ENCODE peak calls at places on chromosomes 6 and 20, in six cellular contexts. One of them, this sample, is unnamed.

GRCh38 chr6:166502453-166502852 is 84.0 kb downstream of the RAMACL start:
- DNase-seq in IMR-90: no peak
- DNase-seq in H1: no peak
- DNase-seq in mesendoderm: no peak
- DNase-seq in mesenchymal stem cell: no peak
- DNase-seq in trophoblast cell: no peak
- DNase-seq in this sample: no peak

GRCh38 chr6:79650943-79651342 is 19.8 kb downstream of the SH3BGRL2 start:
- DNase-seq in IMR-90: no peak
- DNase-seq in H1: no peak
- DNase-seq in mesendoderm: no peak
- DNase-seq in mesenchymal stem cell: no peak
- DNase-seq in trophoblast cell: no peak
- DNase-seq in this sample: no peak

GRCh38 chr6:21942910-21943309 is 349.4 kb downstream of the SOX4 start:
- DNase-seq in IMR-90: no peak
- DNase-seq in H1: no peak
- DNase-seq in mesendoderm: no peak
- DNase-seq in mesenchymal stem cell: peak
- DNase-seq in trophoblast cell: no peak
- DNase-seq in this sample: no peak

GRCh38 chr6:84768442-84769174 is 4.2 kb upstream of the TBX18 start:
- DNase-seq in IMR-90: no peak
- DNase-seq in H1: no peak
- DNase-seq in mesendoderm: peak
- DNase-seq in mesenchymal stem cell: peak
- DNase-seq in trophoblast cell: no peak
- DNase-seq in this sample: peak

GRCh38 chr6:56348578-56348977 is 101.2 kb upstream of the COL21A1 start:
- DNase-seq in IMR-90: no peak
- DNase-seq in H1: no peak
- DNase-seq in mesendoderm: no peak
- DNase-seq in mesenchymal stem cell: no peak
- DNase-seq in trophoblast cell: no peak
- DNase-seq in this sample: no peak

GRCh38 chr6:56914791-56915658 is 39.9 kb upstream of the BEND6 start:
- DNase-seq in IMR-90: no peak
- DNase-seq in H1: no peak
- DNase-seq in mesendoderm: no peak
- DNase-seq in mesenchymal stem cell: no peak
- DNase-seq in trophoblast cell: peak
- DNase-seq in this sample: no peak

GRCh38 chr6:11278207-11278559 is 45.7 kb upstream of the NEDD9 start:
- DNase-seq in IMR-90: no peak
- DNase-seq in H1: no peak
- DNase-seq in mesendoderm: no peak
- DNase-seq in mesenchymal stem cell: peak
- DNase-seq in trophoblast cell: no peak
- DNase-seq in this sample: no peak

GRCh38 chr6:139587469-139587868 is 213.0 kb upstream of the CITED2 start:
- DNase-seq in IMR-90: peak
- DNase-seq in H1: no peak
- DNase-seq in mesendoderm: peak
- DNase-seq in mesenchymal stem cell: peak
- DNase-seq in trophoblast cell: no peak
- DNase-seq in this sample: no peak

GRCh38 chr6:143621876-143622605 is 55.7 kb upstream of the PHACTR2 start:
- DNase-seq in IMR-90: peak
- DNase-seq in H1: no peak
- DNase-seq in mesendoderm: no peak
- DNase-seq in mesenchymal stem cell: no peak
- DNase-seq in trophoblast cell: no peak
- DNase-seq in this sample: no peak

GRCh38 chr6:15330174-15330934 is 84.5 kb downstream of the JARID2 start:
- DNase-seq in IMR-90: peak
- DNase-seq in H1: no peak
- DNase-seq in mesendoderm: no peak
- DNase-seq in mesenchymal stem cell: no peak
- DNase-seq in trophoblast cell: no peak
- DNase-seq in this sample: no peak

GRCh38 chr6:112618796-112619195 is 271.7 kb downstream of the RFPL4B start:
- DNase-seq in IMR-90: no peak
- DNase-seq in H1: no peak
- DNase-seq in mesendoderm: peak
- DNase-seq in mesenchymal stem cell: no peak
- DNase-seq in trophoblast cell: peak
- DNase-seq in this sample: peak

GRCh38 chr6:123744840-123745239 is 58.8 kb upstream of the NKAIN2 start:
- DNase-seq in IMR-90: no peak
- DNase-seq in H1: no peak
- DNase-seq in mesendoderm: no peak
- DNase-seq in mesenchymal stem cell: no peak
- DNase-seq in trophoblast cell: no peak
- DNase-seq in this sample: no peak

GRCh38 chr20:17969884-17970409 is 1.1 kb downstream of the MGME1 start:
- DNase-seq in IMR-90: peak
- DNase-seq in H1: no peak
- DNase-seq in mesendoderm: peak
- DNase-seq in mesenchymal stem cell: no peak
- DNase-seq in trophoblast cell: no peak
- DNase-seq in this sample: no peak

GRCh38 chr20:17968366-17969275 is at the start of the genes MGME1 and SNX5:
- DNase-seq in IMR-90: peak
- DNase-seq in H1: peak
- DNase-seq in mesendoderm: peak
- DNase-seq in mesenchymal stem cell: peak
- DNase-seq in trophoblast cell: peak
- DNase-seq in this sample: peak

GRCh38 chr20:17967595-17968365 is 814 bp downstream of the SNX5 start:
- DNase-seq in IMR-90: peak
- DNase-seq in H1: no peak
- DNase-seq in mesendoderm: peak
- DNase-seq in mesenchymal stem cell: peak
- DNase-seq in trophoblast cell: no peak
- DNase-seq in this sample: no peak

GRCh38 chr20:17971571-17972013 is 2.8 kb downstream of the MGME1 start:
- DNase-seq in IMR-90: peak
- DNase-seq in H1: no peak
- DNase-seq in mesendoderm: peak
- DNase-seq in mesenchymal stem cell: peak
- DNase-seq in trophoblast cell: no peak
- DNase-seq in this sample: no peak

GRCh38 chr20:17969276-17969883 is 562 bp downstream of the MGME1 start:
- DNase-seq in IMR-90: no peak
- DNase-seq in H1: no peak
- DNase-seq in mesendoderm: peak
- DNase-seq in mesenchymal stem cell: peak
- DNase-seq in trophoblast cell: peak
- DNase-seq in this sample: no peak
- H2BK5ac ChIP-seq in IMR-90: peak
- H2BK5ac ChIP-seq in H1: peak
- H2BK5ac ChIP-seq in mesendoderm: peak
- H2BK5ac ChIP-seq in mesenchymal stem cell: peak
- H2BK5ac ChIP-seq in trophoblast cell: peak
- H2BK5ac ChIP-seq in this sample: peak

GRCh38 chr20:62908971-62909791 is 17.1 kb downstream of the DIDO1 start:
- DNase-seq in IMR-90: no peak
- DNase-seq in H1: no peak
- DNase-seq in mesendoderm: no peak
- DNase-seq in mesenchymal stem cell: no peak
- DNase-seq in trophoblast cell: no peak
- DNase-seq in this sample: no peak

GRCh38 chr20:62911701-62912280 is 14.5 kb downstream of the DIDO1 start:
- DNase-seq in IMR-90: no peak
- DNase-seq in H1: no peak
- DNase-seq in mesendoderm: no peak
- DNase-seq in mesenchymal stem cell: no peak
- DNase-seq in trophoblast cell: no peak
- DNase-seq in this sample: no peak

GRCh38 chr20:62910777-62911497 is 15.4 kb downstream of the DIDO1 start:
- DNase-seq in IMR-90: no peak
- DNase-seq in H1: no peak
- DNase-seq in mesendoderm: no peak
- DNase-seq in mesenchymal stem cell: no peak
- DNase-seq in trophoblast cell: no peak
- DNase-seq in this sample: no peak

GRCh38 chr20:62907377-62908317 is 18.7 kb downstream of the DIDO1 start:
- DNase-seq in IMR-90: peak
- DNase-seq in H1: no peak
- DNase-seq in mesendoderm: peak
- DNase-seq in mesenchymal stem cell: no peak
- DNase-seq in trophoblast cell: no peak
- DNase-seq in this sample: no peak

DNA sequence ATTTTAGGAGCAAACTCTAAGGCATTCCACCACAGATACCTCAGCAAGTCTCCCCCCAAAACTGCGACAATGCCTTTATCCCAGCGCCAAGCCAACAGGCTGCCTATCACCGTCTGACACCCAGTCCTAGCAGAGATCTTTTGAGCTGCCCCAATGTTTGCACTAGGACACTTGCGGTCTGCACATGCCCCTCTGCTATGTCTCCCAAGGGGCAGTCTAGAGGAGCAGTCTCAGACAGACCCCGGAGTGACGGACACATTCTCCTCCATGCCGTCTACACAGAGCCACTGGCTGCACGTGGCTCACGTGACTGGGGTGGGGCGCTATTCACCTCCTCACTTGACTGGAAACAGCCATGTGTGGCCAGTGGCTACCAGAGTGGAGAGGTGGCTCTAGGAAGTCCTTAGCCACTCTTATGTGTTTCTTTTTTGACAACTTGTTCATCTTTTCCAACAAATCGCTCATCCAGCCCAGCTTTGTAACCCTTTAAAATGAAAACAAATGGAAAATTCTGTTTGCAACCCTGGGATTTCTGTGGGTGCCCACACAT is 16.0 kb downstream of the DIDO1 start:
- DNase-seq in IMR-90: no peak
- DNase-seq in H1: no peak
- DNase-seq in mesendoderm: no peak
- DNase-seq in mesenchymal stem cell: no peak
- DNase-seq in trophoblast cell: no peak
- DNase-seq in this sample: no peak
- H3K4me3 ChIP-seq in IMR-90: no peak
- H3K4me3 ChIP-seq in H1: no peak
- H3K4me3 ChIP-seq in mesendoderm: no peak
- H3K4me3 ChIP-seq in mesenchymal stem cell: no peak
- H3K4me3 ChIP-seq in trophoblast cell: no peak
- H3K4me3 ChIP-seq in this sample: no peak

GRCh38 chr6:27892596-27893058 is 19.6 kb downstream of the OR2B2 start:
- DNase-seq in IMR-90: peak
- DNase-seq in H1: no peak
- DNase-seq in mesendoderm: no peak
- DNase-seq in mesenchymal stem cell: no peak
- DNase-seq in trophoblast cell: peak
- DNase-seq in this sample: no peak

GRCh38 chr6:27894839-27895762 is 17.1 kb downstream of the OR2B2 start:
- DNase-seq in IMR-90: peak
- DNase-seq in H1: no peak
- DNase-seq in mesendoderm: peak
- DNase-seq in mesenchymal stem cell: peak
- DNase-seq in trophoblast cell: peak
- DNase-seq in this sample: peak

GRCh38 chr6:27893059-27893835 is 18.9 kb downstream of the OR2B2 start:
- DNase-seq in IMR-90: peak
- DNase-seq in H1: peak
- DNase-seq in mesendoderm: peak
- DNase-seq in mesenchymal stem cell: peak
- DNase-seq in trophoblast cell: peak
- DNase-seq in this sample: peak

GRCh38 chr6:27896398-27896796 is 15.8 kb downstream of the OR2B2 start:
- DNase-seq in IMR-90: no peak
- DNase-seq in H1: no peak
- DNase-seq in mesendoderm: no peak
- DNase-seq in mesenchymal stem cell: no peak
- DNase-seq in trophoblast cell: no peak
- DNase-seq in this sample: no peak

GRCh38 chr6:27893836-27894807 is 18.1 kb downstream of the OR2B2 start:
- DNase-seq in IMR-90: peak
- DNase-seq in H1: no peak
- DNase-seq in mesendoderm: peak
- DNase-seq in mesenchymal stem cell: peak
- DNase-seq in trophoblast cell: peak
- DNase-seq in this sample: peak
- H2BK5ac ChIP-seq in IMR-90: peak
- H2BK5ac ChIP-seq in H1: peak
- H2BK5ac ChIP-seq in mesendoderm: peak
- H2BK5ac ChIP-seq in mesenchymal stem cell: no peak
- H2BK5ac ChIP-seq in trophoblast cell: peak
- H2BK5ac ChIP-seq in this sample: peak

GRCh38 chr20:31817461-31817860 is 1.7 kb upstream of the MYLK2 start:
- DNase-seq in IMR-90: no peak
- DNase-seq in H1: no peak
- DNase-seq in mesendoderm: no peak
- DNase-seq in mesenchymal stem cell: no peak
- DNase-seq in trophoblast cell: no peak
- DNase-seq in this sample: no peak

GRCh38 chr20:31818376-31818908 is 714 bp upstream of the MYLK2 start:
- DNase-seq in IMR-90: no peak
- DNase-seq in H1: no peak
- DNase-seq in mesendoderm: no peak
- DNase-seq in mesenchymal stem cell: no peak
- DNase-seq in trophoblast cell: no peak
- DNase-seq in this sample: no peak

GRCh38 chr20:31813611-31814010 is 5.5 kb upstream of the MYLK2 start:
- DNase-seq in IMR-90: no peak
- DNase-seq in H1: no peak
- DNase-seq in mesendoderm: no peak
- DNase-seq in mesenchymal stem cell: no peak
- DNase-seq in trophoblast cell: no peak
- DNase-seq in this sample: no peak

GRCh38 chr20:31816221-31816620 is 2.9 kb upstream of the MYLK2 start:
- DNase-seq in IMR-90: no peak
- DNase-seq in H1: no peak
- DNase-seq in mesendoderm: no peak
- DNase-seq in mesenchymal stem cell: no peak
- DNase-seq in trophoblast cell: no peak
- DNase-seq in this sample: no peak

DNA sequence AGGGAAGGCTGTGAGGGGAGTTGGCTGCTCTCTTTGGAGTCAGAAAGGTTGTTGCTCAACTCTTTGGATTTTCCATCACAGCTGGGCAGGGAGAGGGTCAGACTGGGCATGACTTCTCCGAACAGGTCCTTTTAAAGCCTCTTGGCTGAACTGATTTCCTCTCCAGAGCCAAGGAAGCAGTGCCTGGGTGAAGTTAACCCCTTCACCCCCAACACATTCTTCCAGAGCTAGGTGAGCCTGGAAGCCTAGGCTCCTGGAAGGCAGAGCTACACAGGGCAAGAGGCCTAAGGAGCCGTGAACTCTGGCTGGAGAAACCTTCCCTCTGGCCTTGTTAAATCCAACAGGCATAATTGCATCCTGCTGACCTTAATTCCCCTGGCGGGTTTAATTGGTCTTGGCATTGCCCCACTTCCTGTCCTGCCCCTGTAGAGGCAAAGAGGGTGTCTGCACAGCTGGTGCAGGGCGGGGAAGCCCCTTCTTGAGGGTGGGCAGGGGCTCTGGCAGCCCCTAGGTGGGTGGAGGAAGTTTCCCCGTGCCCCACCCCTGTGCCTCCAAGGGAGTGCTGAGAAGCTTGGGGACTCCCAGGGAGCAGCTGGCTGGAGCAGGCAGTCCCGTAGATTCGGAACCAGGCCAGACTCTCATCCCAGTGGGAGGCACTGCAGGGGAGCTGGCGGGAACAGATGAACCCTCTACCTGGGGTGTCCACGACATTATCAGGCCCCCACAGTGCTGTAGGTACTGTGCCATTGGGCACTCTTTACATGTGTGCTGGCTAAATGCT is 3.6 kb upstream of the MYLK2 start:
- DNase-seq in IMR-90: no peak
- DNase-seq in H1: no peak
- DNase-seq in mesendoderm: peak
- DNase-seq in mesenchymal stem cell: peak
- DNase-seq in trophoblast cell: no peak
- DNase-seq in this sample: no peak
- H3K4me3 ChIP-seq in IMR-90: no peak
- H3K4me3 ChIP-seq in H1: no peak
- H3K4me3 ChIP-seq in mesendoderm: no peak
- H3K4me3 ChIP-seq in mesenchymal stem cell: no peak
- H3K4me3 ChIP-seq in trophoblast cell: no peak
- H3K4me3 ChIP-seq in this sample: no peak

This sample was measured in neuronal stem cell.